ENCODE peak calls at places on chromosomes 6 and 20, in ten cellular contexts. N, G, T, E, O, L, Y, S, X and U are unnamed samples.

GRCh38 chr6:43671801-43672690 is 15.5 kb downstream of the MRPS18A start:
- DNase-seq in N (peak; percentile 50), G (peak; percentile 58), T (no peak), E (no peak), O (no peak), L (no peak), Y (no peak), S (peak; percentile 38), X (no peak), U (no peak)

GRCh38 chr20:15482525-15482924 is 1090.7 kb downstream of the KIF16B start:
- DNase-seq in N (no peak), G (no peak), T (no peak), E (no peak), O (no peak), L (no peak), Y (no peak), S (no peak), X (no peak), U (no peak)

GRCh38 chr6:108741346-108741989 is 106.8 kb upstream of the ARMC2 start:
- DNase-seq in N (no peak), G (no peak), T (no peak), E (peak; percentile 17), O (no peak), L (no peak), Y (no peak), S (no peak), X (no peak), U (no peak)

GRCh38 chr6:105263685-105264298 is 84.0 kb upstream of the POPDC3 start:
- DNase-seq in N (no peak), G (no peak), T (peak; percentile 18), E (no peak), O (no peak), L (no peak), Y (peak; percentile 21), S (no peak), X (no peak), U (no peak)

GRCh38 chr20:57952136-57952535 is 242.3 kb upstream of the PMEPA1 start:
- DNase-seq in N (no peak), G (no peak), T (no peak), E (no peak), O (no peak), L (no peak), Y (no peak), S (no peak), X (no peak), U (no peak)

GRCh38 chr20:63372971-63373885 is 12.1 kb upstream of the CHRNA4 start:
- DNase-seq in N (no peak), G (no peak), T (no peak), E (no peak), O (no peak), L (no peak), Y (no peak), S (no peak), X (no peak), U (no peak)

GRCh38 chr20:19233025-19233794 is 20.8 kb downstream of the SLC24A3 start:
- DNase-seq in N (peak; percentile 84), G (no peak), T (no peak), E (no peak), O (no peak), L (no peak), Y (no peak), S (peak; percentile 56), X (no peak), U (no peak)

GRCh38 chr6:40626886-40627285 is 39.7 kb upstream of the LRFN2 start:
- DNase-seq in N (no peak), G (no peak), T (no peak), E (peak; percentile 31), O (no peak), L (no peak), Y (no peak), S (no peak), X (no peak), U (no peak)

GRCh38 chr20:10963717-10964266 is 290.0 kb upstream of the JAG1 start:
- DNase-seq in N (no peak), G (no peak), T (no peak), E (no peak), O (no peak), L (no peak), Y (no peak), S (no peak), X (no peak), U (no peak)

GRCh38 chr20:43916073-43916874 is 1.6 kb downstream of the TOX2 start:
- DNase-seq in N (no peak), G (no peak), T (no peak), E (no peak), O (no peak), L (peak; percentile 59), Y (no peak), S (no peak), X (no peak), U (no peak)

GRCh38 chr6:11575408-11576033 is 38.0 kb downstream of the TMEM170B start:
- DNase-seq in N (peak; percentile 51), G (peak; percentile 59), T (peak; percentile 81), E (no peak), O (peak; percentile 51), L (peak; percentile 78), Y (peak; percentile 84), S (no peak), X (peak; percentile 57), U (peak; percentile 45)

GRCh38 chr20:45450097-45450818 is 19.3 kb upstream of the WFDC2 start:
- DNase-seq in N (no peak), G (no peak), T (peak; percentile 52), E (no peak), O (peak; percentile 28), L (peak; percentile 30), Y (peak; percentile 51), S (no peak), X (peak; percentile 23), U (no peak)

GRCh38 chr6:144330588-144330987 is 45.5 kb downstream of the UTRN start:
- DNase-seq in N (no peak), G (no peak), T (peak; percentile 71), E (no peak), O (no peak), L (no peak), Y (no peak), S (no peak), X (peak; percentile 82), U (no peak)

GRCh38 chr6:118377711-118378414 is 170.2 kb upstream of the PLN start:
- DNase-seq in N (no peak), G (no peak), T (peak; percentile 33), E (no peak), O (no peak), L (no peak), Y (no peak), S (no peak), X (no peak), U (peak; percentile 82)

GRCh38 chr6:148336901-148337300 is 5.7 kb upstream of the SASH1 start:
- DNase-seq in N (no peak), G (no peak), T (no peak), E (no peak), O (no peak), L (no peak), Y (no peak), S (no peak), X (no peak), U (no peak)

GRCh38 chr6:56795852-56796532 is 153.3 kb upstream of the DST start:
- DNase-seq in N (no peak), G (no peak), T (no peak), E (no peak), O (peak; percentile 12), L (no peak), Y (peak; percentile 43), S (no peak), X (no peak), U (no peak)

GRCh38 chr6:30907758-30908591 is at the start of gene GTF2H4:
- DNase-seq in N (peak; percentile 97), G (peak; percentile 95), T (peak; percentile 98), E (peak; percentile 99), O (peak; percentile 87), L (peak; percentile 98), Y (peak; percentile 98), S (peak; percentile 95), X (peak; percentile 97), U (peak; percentile 97)
- TF ChIP-seq CTCF in N (no peak), G (no peak), T (no peak), E (no peak), O (no peak), L (no peak), Y (no peak), S (no peak), X (no peak), U (no peak)

DNA sequence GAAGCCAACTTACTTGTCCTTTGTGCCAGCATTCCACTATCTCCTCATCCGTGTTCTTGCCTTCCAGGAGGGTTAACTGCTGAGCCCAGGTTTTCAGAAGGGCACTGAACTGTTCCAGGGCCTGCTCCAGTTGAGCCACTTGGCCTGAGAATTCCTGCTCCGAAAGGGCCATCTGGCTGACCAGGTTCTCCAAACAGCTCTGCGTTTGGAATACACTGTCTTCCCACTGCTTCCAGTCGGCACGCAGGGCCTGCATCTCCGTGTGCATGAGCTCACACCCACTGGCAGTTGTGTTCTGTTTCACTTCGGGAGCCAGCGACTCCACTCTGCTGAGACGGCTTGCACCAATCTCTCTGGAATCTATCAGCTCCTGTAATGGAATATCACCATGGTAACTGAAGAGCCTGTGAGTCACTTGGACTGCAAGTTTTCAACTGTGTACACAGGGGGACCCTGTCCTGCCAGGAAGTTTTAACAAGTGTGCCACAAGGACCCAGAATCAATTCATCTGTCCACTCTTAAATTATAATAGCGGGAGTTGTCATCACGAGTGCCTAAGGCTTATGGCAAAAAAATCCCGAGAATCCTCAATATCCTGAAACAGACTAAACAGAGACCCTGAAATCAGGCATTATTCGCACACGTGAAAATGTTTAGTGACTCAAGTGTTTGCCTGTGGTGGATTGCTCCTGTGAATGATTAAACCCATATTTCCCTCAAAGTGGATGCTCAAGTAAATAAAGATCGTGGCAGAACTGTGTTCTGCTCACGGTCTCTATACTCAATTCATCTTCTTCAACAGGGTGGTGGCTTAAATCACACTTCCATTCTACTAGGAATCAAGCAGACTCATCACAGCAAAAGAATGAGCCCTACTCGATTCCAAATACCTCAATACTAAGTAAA is 255.9 kb downstream of the SYNE1 start:
- DNase-seq in N (peak; percentile 87), G (peak; percentile 77), T (peak; percentile 87), E (peak; percentile 91), O (peak; percentile 63), L (peak; percentile 65), Y (peak; percentile 97), S (peak; percentile 83), X (peak; percentile 53), U (peak; percentile 80)
- TF ChIP-seq POLR2A in N (peak; percentile 73), G (peak; percentile 97), T (peak; percentile 78), E (no peak), O (peak; percentile 28), L (no peak), Y (peak; percentile 96), S (peak; percentile 87), X (peak; percentile 76), U (no peak)

DNA sequence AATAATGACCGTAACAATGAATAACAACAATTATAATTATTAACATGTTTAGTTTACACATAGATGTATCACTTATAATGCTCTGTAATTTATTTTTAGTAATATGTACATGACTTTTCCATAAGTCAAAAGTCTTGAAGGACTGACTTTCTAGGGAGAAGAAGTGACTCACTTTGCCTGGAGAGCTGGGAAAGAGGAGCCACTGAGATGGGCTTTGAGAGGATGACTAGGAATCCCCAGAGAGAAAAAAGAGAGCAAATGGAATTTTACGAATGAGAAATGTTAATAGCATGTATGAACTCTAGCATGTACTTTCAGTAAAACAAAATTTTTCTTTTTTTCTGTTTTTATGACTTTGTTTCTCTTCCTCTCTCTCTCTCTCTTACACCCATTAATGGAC is 67.8 kb upstream of the RALY start:
- DNase-seq in N (no peak), G (no peak), T (no peak), E (no peak), O (no peak), L (no peak), Y (peak; percentile 42), S (no peak), X (no peak), U (no peak)
- TF ChIP-seq CTCF in N (no peak), G (no peak), T (no peak), E (no peak), O (no peak), L (no peak), Y (no peak), S (no peak), X (no peak), U (no peak)

GRCh38 chr6:37536462-37537225 is 37.0 kb upstream of the CCDC167 start:
- DNase-seq in N (no peak), G (no peak), T (no peak), E (no peak), O (no peak), L (no peak), Y (no peak), S (no peak), X (no peak), U (no peak)
- TF ChIP-seq POLR2A in N (no peak), G (no peak), T (no peak), E (no peak), O (no peak), L (no peak), Y (no peak), S (no peak), X (no peak), U (no peak)